ENCODE peak calls at places on chromosomes 4 and X, in five cellular contexts. One of them, this sample, is unnamed.

GRCh38 chrX:154372612-154373022 is 1.8 kb downstream of the FLNA start:
- DNase-seq in RWPE1: no peak
- DNase-seq in right lobe of liver: no peak
- DNase-seq in sigmoid colon: no peak
- DNase-seq in AG04450: no peak
- DNase-seq in this sample: no peak

GRCh38 chrX:134622056-134622812 is 36.0 kb downstream of the PLAC1 start:
- DNase-seq in RWPE1: peak
- DNase-seq in right lobe of liver: no peak
- DNase-seq in sigmoid colon: no peak
- DNase-seq in AG04450: no peak
- DNase-seq in this sample: no peak

GRCh38 chrX:138946941-138947340 is 235.4 kb upstream of the FGF13 start:
- DNase-seq in RWPE1: no peak
- DNase-seq in right lobe of liver: no peak
- DNase-seq in sigmoid colon: no peak
- DNase-seq in AG04450: no peak
- DNase-seq in this sample: no peak

GRCh38 chr4:145899886-145900466 is 38.6 kb downstream of the ZNF827 start:
- DNase-seq in RWPE1: no peak
- DNase-seq in right lobe of liver: no peak
- DNase-seq in sigmoid colon: no peak
- DNase-seq in AG04450: no peak
- DNase-seq in this sample: no peak

GRCh38 chrX:137031517-137032377 is 2.0 kb downstream of the GPR101 start:
- DNase-seq in RWPE1: no peak
- DNase-seq in right lobe of liver: peak
- DNase-seq in sigmoid colon: no peak
- DNase-seq in AG04450: no peak
- DNase-seq in this sample: no peak

GRCh38 chr4:74733760-74734159 is 60.6 kb downstream of the BTC start:
- DNase-seq in RWPE1: no peak
- DNase-seq in right lobe of liver: no peak
- DNase-seq in sigmoid colon: no peak
- DNase-seq in AG04450: no peak
- DNase-seq in this sample: no peak

GRCh38 chr4:111854494-111855087 is 290.7 kb upstream of the FAM241A start:
- DNase-seq in RWPE1: peak
- DNase-seq in right lobe of liver: no peak
- DNase-seq in sigmoid colon: no peak
- DNase-seq in AG04450: peak
- DNase-seq in this sample: no peak

GRCh38 chr4:76689079-76689817 is 208.7 kb downstream of the SOWAHB start:
- DNase-seq in RWPE1: peak
- DNase-seq in right lobe of liver: peak
- DNase-seq in sigmoid colon: no peak
- DNase-seq in AG04450: no peak
- DNase-seq in this sample: no peak

GRCh38 chr4:16222957-16223527 is 3.2 kb downstream of the TAPT1 start:
- DNase-seq in RWPE1: no peak
- DNase-seq in right lobe of liver: no peak
- DNase-seq in sigmoid colon: no peak
- DNase-seq in AG04450: no peak
- DNase-seq in this sample: no peak
- H3K27ac ChIP-seq in RWPE1: no peak
- H3K27ac ChIP-seq in right lobe of liver: peak
- H3K27ac ChIP-seq in sigmoid colon: no peak
- H3K27ac ChIP-seq in AG04450: no peak
- H3K27ac ChIP-seq in this sample: no peak

DNA sequence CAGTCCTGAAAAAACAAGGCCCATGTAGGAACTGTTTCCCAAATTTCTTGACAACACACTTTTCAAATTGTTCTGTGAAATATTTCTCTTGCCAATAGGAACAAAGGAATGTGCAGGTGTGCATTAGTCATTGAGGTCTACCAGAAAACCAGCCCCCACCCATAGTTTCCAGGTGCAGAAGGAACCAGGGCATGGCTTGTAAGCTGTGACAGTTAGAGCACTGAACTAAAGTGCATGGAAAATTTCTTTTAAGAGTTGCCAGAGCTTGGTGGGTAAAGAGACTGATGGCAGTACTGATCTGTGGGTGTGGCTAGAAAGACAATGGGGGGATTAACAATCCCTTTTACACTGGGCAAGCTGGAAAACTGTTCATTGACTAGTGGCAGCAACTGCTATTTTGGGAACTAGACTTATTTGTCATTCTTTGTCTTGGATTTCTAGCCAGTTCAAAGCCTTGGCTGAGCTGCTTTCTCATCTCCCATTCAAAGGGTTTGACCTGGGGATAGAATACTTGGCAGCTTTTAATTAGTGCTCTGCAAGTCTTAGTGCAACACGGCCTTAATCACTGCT is 326.8 kb downstream of the PCDH19 start:
- DNase-seq in RWPE1: no peak
- DNase-seq in right lobe of liver: no peak
- DNase-seq in sigmoid colon: no peak
- DNase-seq in AG04450: no peak
- DNase-seq in this sample: no peak
- H3K27ac ChIP-seq in RWPE1: no peak
- H3K27ac ChIP-seq in right lobe of liver: no peak
- H3K27ac ChIP-seq in sigmoid colon: no peak
- H3K27ac ChIP-seq in AG04450: no peak
- H3K27ac ChIP-seq in this sample: no peak

GRCh38 chr4:149164282-149164681 is 651.4 kb downstream of the IQCM start:
- DNase-seq in RWPE1: no peak
- DNase-seq in right lobe of liver: no peak
- DNase-seq in sigmoid colon: no peak
- DNase-seq in AG04450: peak
- DNase-seq in this sample: no peak
- H3K27ac ChIP-seq in RWPE1: no peak
- H3K27ac ChIP-seq in right lobe of liver: no peak
- H3K27ac ChIP-seq in sigmoid colon: no peak
- H3K27ac ChIP-seq in AG04450: peak
- H3K27ac ChIP-seq in this sample: no peak

DNA sequence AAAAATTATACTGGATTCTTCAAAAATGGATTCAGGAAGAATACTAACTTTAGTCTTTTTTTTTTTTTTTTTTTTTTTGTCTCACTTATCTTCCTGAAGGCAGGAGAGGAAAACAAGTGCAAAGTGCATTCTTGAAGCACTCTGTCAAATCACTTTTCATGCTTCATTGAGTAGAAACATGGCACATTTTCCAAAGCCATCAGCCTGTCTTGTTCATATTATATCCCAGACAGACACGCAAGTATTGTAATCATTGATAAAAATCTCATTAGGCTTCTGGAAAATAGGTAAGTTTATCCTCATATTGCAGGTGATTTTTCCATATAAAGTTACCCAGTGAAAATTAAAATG is 1.3 kb downstream of the BBS12 start:
- DNase-seq in RWPE1: no peak
- DNase-seq in right lobe of liver: no peak
- DNase-seq in sigmoid colon: no peak
- DNase-seq in AG04450: no peak
- DNase-seq in this sample: no peak
- H3K27ac ChIP-seq in RWPE1: peak
- H3K27ac ChIP-seq in right lobe of liver: no peak
- H3K27ac ChIP-seq in sigmoid colon: peak
- H3K27ac ChIP-seq in AG04450: no peak
- H3K27ac ChIP-seq in this sample: no peak

GRCh38 chrX:8867454-8867853 is 66.3 kb upstream of the FAM9A start:
- DNase-seq in RWPE1: no peak
- DNase-seq in right lobe of liver: no peak
- DNase-seq in sigmoid colon: no peak
- DNase-seq in AG04450: no peak
- DNase-seq in this sample: no peak
- H3K27ac ChIP-seq in RWPE1: no peak
- H3K27ac ChIP-seq in right lobe of liver: peak
- H3K27ac ChIP-seq in sigmoid colon: no peak
- H3K27ac ChIP-seq in AG04450: no peak
- H3K27ac ChIP-seq in this sample: no peak

DNA sequence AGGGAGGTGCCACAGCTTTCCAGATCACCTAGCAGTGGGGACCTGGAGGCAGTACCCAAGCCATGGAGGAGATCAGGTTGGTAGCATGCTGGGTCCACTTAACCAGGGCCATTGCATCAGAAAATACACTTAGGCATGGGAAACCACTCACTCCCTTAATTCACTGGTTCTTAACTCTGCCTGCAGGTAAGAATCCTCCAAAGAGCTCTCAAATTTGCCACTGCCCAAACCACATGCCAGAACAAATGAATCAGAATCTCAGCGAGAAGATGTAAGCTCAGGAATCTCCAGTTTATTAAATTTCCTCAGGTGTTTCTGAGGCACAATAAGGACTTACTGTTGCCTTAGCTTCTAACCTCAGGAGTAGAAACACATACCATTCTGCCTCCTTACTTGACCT is 327.7 kb upstream of the RASGEF1B start:
- DNase-seq in RWPE1: no peak
- DNase-seq in right lobe of liver: no peak
- DNase-seq in sigmoid colon: no peak
- DNase-seq in AG04450: no peak
- DNase-seq in this sample: no peak
- H3K27ac ChIP-seq in RWPE1: no peak
- H3K27ac ChIP-seq in right lobe of liver: no peak
- H3K27ac ChIP-seq in sigmoid colon: no peak
- H3K27ac ChIP-seq in AG04450: no peak
- H3K27ac ChIP-seq in this sample: no peak

This sample was measured in esophagus squamous epithelium.